ENCODE peak calls at places on chromosomes 16 and 17, in five cellular contexts. F is K562, C is GM12878, G is WTC11, N is HepG2. H is an unnamed sample.

GRCh38 chr16:85428168-85428898 is 184.8 kb upstream of the GSE1 start:
- DNase-seq in F (peak; percentile 50), C (no peak), G (peak; percentile 63), N (no peak), H (no peak)

GRCh38 chr17:41264599-41264998 is 579 bp upstream of the KRTAP9-6 start:
- DNase-seq in F (peak; percentile 0), C (no peak), G (no peak), N (no peak), H (no peak)

GRCh38 chr16:19090916-19091315 is 22.8 kb upstream of the ITPRIPL2 start:
- DNase-seq in F (no peak), C (no peak), G (no peak), N (no peak), H (no peak)

GRCh38 chr17:41061969-41062368 is 2.1 kb upstream of the KRTAP2-3 start:
- DNase-seq in F (no peak), C (no peak), G (no peak), N (peak; percentile 62), H (no peak)

GRCh38 chr17:68204736-68205135 is 43.1 kb upstream of the AMZ2 start:
- DNase-seq in F (no peak), C (no peak), G (no peak), N (no peak), H (no peak)

GRCh38 chr17:77571562-77571981 is 386.9 kb upstream of the TNRC6C start:
- DNase-seq in F (peak; percentile 54), C (no peak), G (no peak), N (no peak), H (no peak)

GRCh38 chr17:66783656-66784381 is 51.1 kb upstream of the CACNG5 start:
- DNase-seq in F (no peak), C (no peak), G (no peak), N (no peak), H (no peak)

GRCh38 chr16:24005577-24005976 is 169.8 kb downstream of the PRKCB start:
- DNase-seq in F (no peak), C (no peak), G (no peak), N (no peak), H (no peak)

GRCh38 chr17:39461113-39461910 is at the start of gene CDK12:
- DNase-seq in F (peak; percentile 97), C (peak; percentile 98), G (peak; percentile 93), N (peak; percentile 100), H (peak; percentile 96)

GRCh38 chr17:35842239-35842638 is 26.5 kb downstream of the HEATR9 start:
- DNase-seq in F (no peak), C (no peak), G (no peak), N (no peak), H (no peak)

GRCh38 chr17:77218902-77219301 is 78.1 kb downstream of the SEC14L1 start:
- DNase-seq in F (no peak), C (no peak), G (no peak), N (no peak), H (no peak)

GRCh38 chr17:77117415-77117814 is 23.4 kb upstream of the SEC14L1 start:
- DNase-seq in F (no peak), C (no peak), G (no peak), N (no peak), H (no peak)

GRCh38 chr17:3544365-3544764 is 13.2 kb downstream of the TRPV3 start:
- DNase-seq in F (no peak), C (no peak), G (no peak), N (no peak), H (no peak)

GRCh38 chr17:8905256-8905778 is 37.8 kb upstream of the PIK3R6 start:
- DNase-seq in F (no peak), C (no peak), G (no peak), N (no peak), H (no peak)

GRCh38 chr16:27084296-27085065 is 17.8 kb downstream of the C16orf82 start:
- DNase-seq in F (no peak), C (no peak), G (no peak), N (no peak), H (no peak)

GRCh38 chr17:6163632-6164319 is 93.6 kb downstream of the WSCD1 start:
- DNase-seq in F (no peak), C (no peak), G (no peak), N (no peak), H (no peak)

GRCh38 chr16:69325784-69326171 is 4.6 kb downstream of the PDF start:
- DNase-seq in F (no peak), C (no peak), G (no peak), N (no peak), H (no peak)

GRCh38 chr17:34098712-34099111 is 156.4 kb upstream of the CCL2 start:
- DNase-seq in F (no peak), C (no peak), G (no peak), N (no peak), H (no peak)

GRCh38 chr17:79801156-79802038 is 4.5 kb upstream of the CBX8 start:
- DNase-seq in F (no peak), C (no peak), G (peak; percentile 36), N (no peak), H (no peak)

GRCh38 chr17:30379303-30380105 is 777 bp downstream of the CPD start:
- DNase-seq in F (peak; percentile 25), C (no peak), G (peak; percentile 22), N (no peak), H (peak; percentile 62)

GRCh38 chr16:85475233-85475632 is 137.9 kb upstream of the GSE1 start:
- DNase-seq in F (no peak), C (no peak), G (no peak), N (no peak), H (no peak)

GRCh38 chr16:17802566-17802965 is 331.8 kb upstream of the XYLT1 start:
- DNase-seq in F (no peak), C (no peak), G (no peak), N (no peak), H (no peak)

DNA sequence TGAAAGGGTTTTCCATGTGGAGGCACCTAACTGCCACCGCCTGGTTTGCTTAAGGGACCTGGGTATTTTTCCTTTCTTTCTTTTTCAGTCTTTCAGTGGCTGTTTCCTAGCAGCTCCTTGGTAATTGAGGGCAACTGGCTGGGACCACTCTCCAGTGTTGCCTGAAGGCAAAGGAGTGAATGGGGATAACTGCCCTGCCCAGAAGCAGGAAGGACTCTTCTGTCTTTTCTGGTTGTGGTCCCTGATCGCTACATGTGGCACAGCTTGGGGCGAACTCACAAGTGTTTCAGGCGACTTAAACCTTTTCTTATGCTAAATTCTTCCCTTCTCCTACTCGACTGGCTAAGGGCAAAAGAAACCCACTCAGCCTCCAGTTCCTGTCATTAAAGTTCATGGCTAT is 10.1 kb upstream of the TMEM98 start:
- DNase-seq in F (no peak), C (no peak), G (no peak), N (no peak), H (no peak)
- TF ChIP-seq ATF2 in F (no peak), C (no peak), G (no peak), N (no peak), H (no peak)

DNA sequence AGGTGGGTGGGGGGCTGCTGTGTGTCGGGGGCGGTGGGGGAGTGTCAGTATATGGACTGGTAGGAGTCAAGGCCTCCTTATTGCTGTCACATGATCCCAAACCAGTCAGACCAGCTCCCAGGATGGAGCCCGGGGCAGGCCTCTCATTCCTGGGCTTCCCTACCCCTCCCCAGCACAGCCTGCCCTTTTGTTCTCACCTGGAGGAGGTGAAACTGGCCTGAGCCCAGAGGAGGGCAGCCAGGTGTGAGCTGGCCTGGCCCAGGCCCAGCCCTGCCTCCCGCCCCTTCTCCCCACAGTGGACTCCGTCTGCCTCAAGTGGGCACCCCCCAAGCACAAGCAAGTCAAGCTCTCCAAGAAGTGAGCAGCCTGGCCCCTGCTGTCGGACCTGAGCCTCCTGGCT is 4.6 kb downstream of the PRSS8 start:
- DNase-seq in F (no peak), C (no peak), G (peak; percentile 74), N (no peak), H (no peak)
- TF ChIP-seq ATF2 in F (no peak), C (no peak), G (no peak), N (no peak), H (no peak)

DNA sequence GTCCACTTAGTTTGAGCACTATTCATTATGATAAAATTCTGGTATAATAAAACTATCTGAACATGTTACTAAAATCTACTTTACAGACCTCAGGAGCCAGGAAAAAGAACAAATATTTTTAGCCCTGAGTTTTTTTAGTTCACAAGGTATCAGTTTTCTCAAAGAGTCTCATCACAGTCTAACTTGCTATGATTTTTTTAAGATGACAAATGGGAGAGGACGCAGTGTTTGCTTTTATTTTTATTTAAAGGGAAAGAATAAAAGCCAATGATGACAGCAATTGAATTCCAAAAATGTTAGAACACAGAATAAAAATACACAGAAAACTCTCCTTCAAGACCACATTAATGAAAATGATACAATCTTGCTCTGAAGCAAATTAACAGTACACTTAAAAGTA is 7.4 kb downstream of the MED13 start:
- DNase-seq in F (no peak), C (no peak), G (no peak), N (no peak), H (no peak)
- TF ChIP-seq ATF2 in F (no peak), C (no peak), G (no peak), N (no peak), H (no peak)

DNA sequence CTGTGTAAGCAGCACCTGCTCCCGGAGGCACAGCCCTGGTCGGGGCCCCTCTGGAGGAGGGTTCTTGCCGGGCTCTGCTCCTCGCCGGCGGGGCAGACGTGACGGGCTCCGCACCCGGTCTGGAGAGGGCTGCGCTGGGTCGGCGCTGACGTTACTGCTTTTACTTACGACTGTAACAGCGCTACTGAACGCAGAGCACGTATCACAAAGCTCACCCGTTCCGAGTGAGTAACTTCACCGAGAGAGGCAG is 1.3 kb upstream of the RAB40C start:
- DNase-seq in F (no peak), C (no peak), G (peak; percentile 60), N (no peak), H (no peak)
- TF ChIP-seq ATF2 in F (no peak), C (no peak), G (no peak), N (no peak), H (no peak)

GRCh38 chr17:47324224-47325020 is 667 bp downstream of the EFCAB13 start:
- DNase-seq in F (peak; percentile 25), C (peak; percentile 53), G (peak; percentile 61), N (no peak), H (no peak)
- TF ChIP-seq ATF2 in F (no peak), C (no peak), G (no peak), N (no peak), H (no peak)

GRCh38 chr17:64270885-64271284 is 7.8 kb upstream of the TEX2 start:
- DNase-seq in F (no peak), C (peak; percentile 34), G (no peak), N (no peak), H (no peak)
- TF ChIP-seq ATF2 in F (no peak), C (no peak), G (no peak), N (no peak), H (no peak)

DNA sequence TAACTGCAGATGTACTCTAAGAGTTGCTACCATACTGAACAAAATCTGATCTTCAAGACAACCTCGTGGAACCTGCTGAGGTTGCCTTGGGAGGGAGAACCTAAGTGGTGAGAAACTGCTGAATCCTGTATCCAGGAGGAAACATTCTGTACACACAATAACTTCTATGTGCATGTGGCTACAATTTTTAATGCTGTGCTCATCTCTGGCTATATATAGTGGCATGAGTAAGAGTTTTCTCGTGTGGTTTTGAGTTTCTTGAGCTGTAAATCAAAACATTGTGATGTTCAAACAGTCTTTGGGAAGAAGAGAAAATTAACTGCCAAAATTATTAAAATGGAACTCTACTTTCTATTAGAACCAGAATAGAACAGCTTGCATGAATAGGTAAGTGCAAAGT is 206.8 kb downstream of the CA10 start:
- DNase-seq in F (no peak), C (no peak), G (no peak), N (no peak), H (no peak)
- TF ChIP-seq ATF2 in F (no peak), C (no peak), G (no peak), N (no peak), H (no peak)

GRCh38 chr16:91484-91883 is 13.5 kb downstream of the MPG start:
- DNase-seq in F (no peak), C (no peak), G (no peak), N (no peak), H (no peak)
- TF ChIP-seq ATF2 in F (no peak), C (no peak), G (no peak), N (no peak), H (no peak)